ENCODE peak calls at places on chromosome X, in five cellular contexts. V, E, U, B and G are unnamed samples.

GRCh38 chrX:25427873-25428555 is 412.2 kb upstream of the ARX start:
- DNase-seq in V (no peak), E (no peak), U (no peak), B (no peak), G (no peak)

GRCh38 chrX:16433021-16433420 is 216.9 kb upstream of the S100G start:
- DNase-seq in V (no peak), E (no peak), U (no peak), B (no peak), G (no peak)

GRCh38 chrX:51496501-51497291 is at the start of gene NUDT11:
- DNase-seq in V (peak; percentile 17), E (peak; percentile 57), U (peak; percentile 41), B (peak; percentile 54), G (peak; percentile 31)

GRCh38 chrX:7086384-7086783 is 61.1 kb upstream of the STS start:
- DNase-seq in V (no peak), E (no peak), U (no peak), B (no peak), G (no peak)

GRCh38 chrX:71111141-71111843 is at the start of gene IL2RG:
- DNase-seq in V (peak; percentile 85), E (peak; percentile 28), U (peak; percentile 10), B (no peak), G (no peak)

GRCh38 chrX:134570509-134570846 is 87.8 kb downstream of the PLAC1 start:
- DNase-seq in V (no peak), E (no peak), U (no peak), B (no peak), G (no peak)

GRCh38 chrX:38277136-38277535 is 50.2 kb downstream of the RPGR start:
- DNase-seq in V (no peak), E (no peak), U (no peak), B (no peak), G (no peak)

GRCh38 chrX:108148524-108148923 is 56.9 kb downstream of the ATG4A start:
- DNase-seq in V (no peak), E (no peak), U (no peak), B (no peak), G (no peak)

GRCh38 chrX:20515841-20516461 is 249.2 kb upstream of the RPS6KA3 start:
- DNase-seq in V (no peak), E (peak; percentile 5), U (no peak), B (no peak), G (no peak)

GRCh38 chrX:132958086-132958703 is at the start of gene HS6ST2:
- DNase-seq in V (no peak), E (peak; percentile 8), U (no peak), B (no peak), G (no peak)

GRCh38 chrX:291411-291901 is 10.3 kb downstream of the PLCXD1 start:
- DNase-seq in V (no peak), E (no peak), U (no peak), B (peak; percentile 39), G (no peak)

GRCh38 chrX:150879855-150880807 is 18.3 kb downstream of the CD99L2 start:
- DNase-seq in V (no peak), E (no peak), U (no peak), B (no peak), G (no peak)

GRCh38 chrX:101040197-101040596 is 11.7 kb downstream of the TRMT2B start:
- DNase-seq in V (no peak), E (no peak), U (no peak), B (no peak), G (no peak)

GRCh38 chrX:81708506-81708905 is 506.6 kb downstream of the SH3BGRL start:
- DNase-seq in V (no peak), E (no peak), U (no peak), B (no peak), G (no peak)

GRCh38 chrX:8314881-8315280 is 143.8 kb upstream of the VCX2 start:
- DNase-seq in V (no peak), E (no peak), U (no peak), B (no peak), G (no peak)

GRCh38 chrX:19640063-19640462 is 124.8 kb upstream of the MAP3K15 start:
- DNase-seq in V (no peak), E (no peak), U (peak; percentile 49), B (no peak), G (no peak)

GRCh38 chrX:2627272-2627867 is 63.7 kb upstream of the CD99 start:
- DNase-seq in V (peak; percentile 39), E (peak; percentile 55), U (peak; percentile 46), B (no peak), G (no peak)

GRCh38 chrX:109600114-109600710 is 24.8 kb downstream of the KCNE5 start:
- DNase-seq in V (no peak), E (peak; percentile 2), U (peak; percentile 11), B (no peak), G (no peak)

GRCh38 chrX:18997916-18998315 is 14.0 kb upstream of the PHKA2 start:
- DNase-seq in V (no peak), E (no peak), U (no peak), B (no peak), G (no peak)

GRCh38 chrX:48461830-48462229 is 8.2 kb downstream of the SLC38A5 start:
- DNase-seq in V (no peak), E (no peak), U (no peak), B (no peak), G (no peak)

GRCh38 chrX:21700967-21701366 is 42.8 kb upstream of the KLHL34 start:
- DNase-seq in V (no peak), E (no peak), U (no peak), B (no peak), G (no peak)

GRCh38 chrX:24153796-24154189 is 4.3 kb downstream of the ZFX start:
- DNase-seq in V (no peak), E (no peak), U (no peak), B (no peak), G (no peak)

GRCh38 chrX:53263597-53264094 is 17.7 kb downstream of the IQSEC2 start:
- DNase-seq in V (no peak), E (no peak), U (no peak), B (no peak), G (no peak)

GRCh38 chrX:71954458-71954857 is 43.8 kb downstream of the NHSL2 start:
- DNase-seq in V (no peak), E (no peak), U (no peak), B (no peak), G (no peak)

GRCh38 chrX:87160435-87161010 is 357.1 kb upstream of the KLHL4 start:
- DNase-seq in V (no peak), E (no peak), U (no peak), B (no peak), G (no peak)

GRCh38 chrX:10157545-10157944 is 770 bp downstream of the CLCN4 start:
- DNase-seq in V (no peak), E (no peak), U (no peak), B (no peak), G (no peak)

GRCh38 chrX:11756354-11757318 is 1.4 kb upstream of the MSL3 start:
- DNase-seq in V (no peak), E (no peak), U (no peak), B (no peak), G (no peak)
- H3K27ac ChIP-seq in V (no peak overlapping the region), E (peak overlapping the region; percentile 90), U (peak overlapping the region; percentile 77), B (peak overlapping the region; percentile 89), G (peak overlapping the region; percentile 80)

GRCh38 chrX:84175274-84175673 is 12.7 kb downstream of the RPS6KA6 start:
- DNase-seq in V (no peak), E (no peak), U (no peak), B (no peak), G (no peak)
- H3K27ac ChIP-seq in V (no peak overlapping the region), E (no peak overlapping the region), U (peak overlapping the region; percentile 72), B (no peak overlapping the region), G (no peak overlapping the region)

GRCh38 chrX:103453655-103454054 is 65.6 kb downstream of the RAB40A start:
- DNase-seq in V (no peak), E (no peak), U (no peak), B (no peak), G (no peak)
- H3K27ac ChIP-seq in V (no peak overlapping the region), E (no peak overlapping the region), U (no peak overlapping the region), B (no peak overlapping the region), G (no peak overlapping the region)

GRCh38 chrX:41333994-41334865 is at the start of gene DDX3X:
- DNase-seq in V (peak; percentile 90), E (peak; percentile 85), U (peak; percentile 81), B (peak; percentile 88), G (peak; percentile 83)

GRCh38 chrX:41334866-41335589 is 1.1 kb downstream of the DDX3X start:
- DNase-seq in V (peak; percentile 63), E (peak; percentile 65), U (peak; percentile 50), B (peak; percentile 61), G (peak; percentile 80)

GRCh38 chrX:41337140-41337539 is 3.2 kb downstream of the DDX3X start:
- DNase-seq in V (no peak), E (no peak), U (no peak), B (no peak), G (no peak)

GRCh38 chrX:41336447-41336846 is 2.5 kb downstream of the DDX3X start:
- DNase-seq in V (no peak), E (no peak), U (no peak), B (no peak), G (no peak)

GRCh38 chrX:41335590-41336331 is 1.8 kb downstream of the DDX3X start:
- DNase-seq in V (no peak), E (no peak), U (no peak), B (no peak), G (no peak)
- H3K27ac ChIP-seq in V (peak overlapping the region; percentile 99), E (peak overlapping the region; percentile 99), U (peak overlapping the region; percentile 100), B (peak overlapping the region; percentile 100), G (peak overlapping the region; percentile 26)

GRCh38 chrX:41003501-41004286 is 81.6 kb upstream of the USP9X start:
- DNase-seq in V (no peak), E (no peak), U (no peak), B (no peak), G (no peak)

GRCh38 chrX:41005445-41005992 is 79.7 kb upstream of the USP9X start:
- DNase-seq in V (no peak), E (peak; percentile 7), U (no peak), B (no peak), G (no peak)

GRCh38 chrX:41002021-41002420 is 83.2 kb upstream of the USP9X start:
- DNase-seq in V (no peak), E (peak; percentile 55), U (no peak), B (no peak), G (no peak)

GRCh38 chrX:40998123-40998522 is 87.1 kb upstream of the USP9X start:
- DNase-seq in V (no peak), E (peak; percentile 25), U (no peak), B (no peak), G (no peak)

DNA sequence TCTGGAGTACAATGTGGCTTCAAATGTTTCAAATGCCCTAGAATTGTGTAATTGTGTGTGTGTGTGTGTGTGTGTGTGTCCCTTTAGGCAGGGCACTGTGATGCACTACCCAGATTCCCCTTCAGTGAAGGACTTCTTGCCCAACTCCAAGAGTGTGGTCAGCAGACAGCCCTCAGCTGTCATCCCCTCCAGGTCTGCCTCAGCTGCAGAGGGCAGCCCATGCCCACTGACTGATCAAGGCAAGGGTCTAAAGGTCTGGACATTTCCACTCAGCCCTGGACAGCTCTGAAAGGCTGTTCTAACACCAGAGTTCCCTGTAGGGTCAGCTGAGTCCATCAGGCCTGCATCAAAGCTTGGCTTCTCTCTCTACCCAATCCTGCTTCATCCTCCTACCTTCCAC is 83.9 kb upstream of the USP9X start:
- DNase-seq in V (no peak), E (no peak), U (no peak), B (no peak), G (no peak)
- H3K27ac ChIP-seq in V (no peak overlapping the region), E (peak overlapping the region; percentile 49), U (no peak overlapping the region), B (no peak overlapping the region), G (no peak overlapping the region)